ENCODE peak calls at places on chromosomes 4 and X, in five cellular contexts. One of them, this sample, is unnamed.

GRCh38 chr4:17468638-17469221 is 43.2 kb downstream of the QDPR start:
- DNase-seq in neural crest cell: no peak
- DNase-seq in NCI-H524 treated with DMSO at 0.1 percent for 48 hours: no peak
- DNase-seq in AG09319: peak
- DNase-seq in mesothelial cell of epicardium: peak
- DNase-seq in this sample: peak

GRCh38 chr4:147822128-147822527 is 90.2 kb downstream of the ARHGAP10 start:
- DNase-seq in neural crest cell: no peak
- DNase-seq in AG09319: peak
- DNase-seq in NCI-H524 treated with DMSO at 0.1 percent for 48 hours: no peak
- DNase-seq in mesothelial cell of epicardium: no peak
- DNase-seq in this sample: no peak

GRCh38 chr4:40507977-40508376 is 121.7 kb downstream of the RBM47 start:
- DNase-seq in neural crest cell: no peak
- DNase-seq in mesothelial cell of epicardium: no peak
- DNase-seq in AG09319: no peak
- DNase-seq in NCI-H524 treated with DMSO at 0.1 percent for 48 hours: no peak
- DNase-seq in this sample: no peak

GRCh38 chr4:118281611-118282442 is 71.0 kb downstream of the PRSS12 start:
- DNase-seq in mesothelial cell of epicardium: no peak
- DNase-seq in neural crest cell: no peak
- DNase-seq in NCI-H524 treated with DMSO at 0.1 percent for 48 hours: no peak
- DNase-seq in AG09319: no peak
- DNase-seq in this sample: no peak

GRCh38 chr4:10456270-10457254 is 664 bp downstream of the ZNF518B start:
- DNase-seq in AG09319: no peak
- DNase-seq in NCI-H524 treated with DMSO at 0.1 percent for 48 hours: no peak
- DNase-seq in neural crest cell: peak
- DNase-seq in mesothelial cell of epicardium: peak
- DNase-seq in this sample: peak

GRCh38 chrX:35826503-35826902 is 28.4 kb downstream of the MAGEB16 start:
- DNase-seq in AG09319: no peak
- DNase-seq in NCI-H524 treated with DMSO at 0.1 percent for 48 hours: no peak
- DNase-seq in mesothelial cell of epicardium: no peak
- DNase-seq in neural crest cell: no peak
- DNase-seq in this sample: no peak

GRCh38 chr4:99301376-99302164 is 10.8 kb upstream of the ADH1A start:
- DNase-seq in neural crest cell: no peak
- DNase-seq in NCI-H524 treated with DMSO at 0.1 percent for 48 hours: no peak
- DNase-seq in AG09319: peak
- DNase-seq in mesothelial cell of epicardium: no peak
- DNase-seq in this sample: no peak

GRCh38 chr4:166501941-166502382 is 628.9 kb downstream of the TLL1 start:
- DNase-seq in NCI-H524 treated with DMSO at 0.1 percent for 48 hours: no peak
- DNase-seq in neural crest cell: peak
- DNase-seq in mesothelial cell of epicardium: peak
- DNase-seq in AG09319: no peak
- DNase-seq in this sample: peak

GRCh38 chr4:156242390-156242789 is 288.7 kb upstream of the CTSO start:
- DNase-seq in mesothelial cell of epicardium: no peak
- DNase-seq in NCI-H524 treated with DMSO at 0.1 percent for 48 hours: no peak
- DNase-seq in neural crest cell: no peak
- DNase-seq in AG09319: no peak
- DNase-seq in this sample: no peak

GRCh38 chrX:141733371-141733770 is 34.8 kb upstream of the SPANXD start:
- DNase-seq in AG09319: no peak
- DNase-seq in mesothelial cell of epicardium: no peak
- DNase-seq in NCI-H524 treated with DMSO at 0.1 percent for 48 hours: no peak
- DNase-seq in neural crest cell: no peak
- DNase-seq in this sample: no peak

GRCh38 chr4:152696764-152697250 is 17.0 kb upstream of the TMEM154 start:
- DNase-seq in AG09319: no peak
- DNase-seq in neural crest cell: peak
- DNase-seq in mesothelial cell of epicardium: no peak
- DNase-seq in NCI-H524 treated with DMSO at 0.1 percent for 48 hours: no peak
- DNase-seq in this sample: no peak

This sample was measured in OCI-LY7.